ENCODE peak calls at places on chromosomes 11 and 22, in five cellular contexts. J, U, K, M and H are unnamed samples.

GRCh38 chr11:100240051-100240450 is 447.0 kb upstream of the ARHGAP42 start:
- DNase-seq in J (no peak), U (no peak), K (no peak), M (no peak), H (no peak)

GRCh38 chr22:39303892-39304671 is 15.3 kb downstream of the RPL3 start:
- DNase-seq in J (no peak), U (no peak), K (no peak), M (no peak), H (no peak)

GRCh38 chr11:34499719-34500505 is 13.7 kb downstream of the ELF5 start:
- DNase-seq in J (no peak), U (no peak), K (no peak), M (no peak), H (no peak)

GRCh38 chr11:133955091-133955846 is 1.5 kb downstream of the IGSF9B start:
- DNase-seq in J (no peak), U (no peak), K (no peak), M (no peak), H (peak)

GRCh38 chr11:4551346-4551979 is 6.5 kb downstream of the OR52M1 start:
- DNase-seq in J (no peak), U (no peak), K (peak), M (no peak), H (no peak)

GRCh38 chr11:69511358-69512015 is 30.0 kb downstream of the LINC01488 start:
- DNase-seq in J (no peak), U (no peak), K (no peak), M (peak), H (no peak)

GRCh38 chr11:109085708-109086373 is 336.1 kb upstream of the C11orf87 start:
- DNase-seq in J (no peak), U (no peak), K (no peak), M (no peak), H (no peak)

GRCh38 chr11:73585834-73586575 is 11.9 kb downstream of the FAM168A start:
- DNase-seq in J (no peak), U (no peak), K (peak), M (no peak), H (no peak)

GRCh38 chr11:105177658-105178057 is 38.1 kb upstream of the CARD18 start:
- DNase-seq in J (no peak), U (no peak), K (peak), M (no peak), H (no peak)

GRCh38 chr11:130580372-130580771 is 131.9 kb downstream of the ADAMTS15 start:
- DNase-seq in J (no peak), U (no peak), K (peak), M (no peak), H (no peak)

GRCh38 chr11:88174627-88175003 is 628 bp downstream of the RAB38 start:
- DNase-seq in J (peak), U (peak), K (peak), M (peak), H (peak)

GRCh38 chr22:45170001-45170466 is 6.3 kb downstream of the NUP50 start:
- DNase-seq in J (no peak), U (no peak), K (no peak), M (no peak), H (no peak)

GRCh38 chr11:46673713-46674462 is 26.5 kb downstream of the ARHGAP1 start:
- DNase-seq in J (no peak), U (no peak), K (no peak), M (no peak), H (no peak)

GRCh38 chr11:129815596-129816461 is at the start of gene TMEM45B:
- DNase-seq in J (no peak), U (no peak), K (no peak), M (peak), H (no peak)

GRCh38 chr11:4180441-4181183 is 86.0 kb downstream of the RRM1 start:
- DNase-seq in J (no peak), U (no peak), K (no peak), M (no peak), H (no peak)

GRCh38 chr11:2933376-2934056 is 4.3 kb upstream of the PHLDA2 start:
- DNase-seq in J (no peak), U (peak), K (no peak), M (peak), H (peak)

GRCh38 chr11:133720951-133721350 is 124.4 kb downstream of the SPATA19 start:
- DNase-seq in J (no peak), U (no peak), K (no peak), M (no peak), H (no peak)

GRCh38 chr11:23041104-23041503 is 180.8 kb upstream of the CCDC179 start:
- DNase-seq in J (no peak), U (no peak), K (no peak), M (no peak), H (no peak)

GRCh38 chr11:46381836-46382643 is 571 bp downstream of the MDK start:
- DNase-seq in J (no peak), U (no peak), K (no peak), M (no peak), H (no peak)

GRCh38 chr11:125494601-125494986 is 1.5 kb downstream of the FEZ1 start:
- DNase-seq in J (no peak), U (no peak), K (no peak), M (no peak), H (no peak)

GRCh38 chr11:116078101-116078561 is 573.9 kb upstream of the CADM1 start:
- DNase-seq in J (peak), U (no peak), K (no peak), M (no peak), H (no peak)

GRCh38 chr11:92227233-92227593 is 2.6 kb downstream of the FAT3 start:
- DNase-seq in J (no peak), U (no peak), K (no peak), M (no peak), H (no peak)

GRCh38 chr22:39478461-39478860 is 21.6 kb downstream of the MGAT3 start:
- DNase-seq in J (no peak), U (no peak), K (no peak), M (no peak), H (no peak)

GRCh38 chr22:18042685-18043084 is 18.3 kb upstream of the MICAL3 start:
- DNase-seq in J (no peak), U (no peak), K (no peak), M (no peak), H (no peak)

GRCh38 chr22:19940536-19941364 is 822 bp upstream of the COMT start:
- DNase-seq in J (no peak), U (no peak), K (no peak), M (peak), H (no peak)

GRCh38 chr11:59173080-59173963 is 1.4 kb downstream of the DTX4 start:
- DNase-seq in J (no peak), U (no peak), K (no peak), M (peak), H (no peak)

GRCh38 chr11:118921121-118921928 is 4.4 kb downstream of the BCL9L start:
- DNase-seq in J (no peak), U (peak), K (peak), M (peak), H (peak)

GRCh38 chr11:131311746-131312145 is 58.7 kb upstream of the NTM start:
- DNase-seq in J (no peak), U (no peak), K (no peak), M (no peak), H (no peak)

GRCh38 chr22:45991108-45991507 is 14.1 kb upstream of the WNT7B start:
- DNase-seq in J (no peak), U (no peak), K (no peak), M (no peak), H (no peak)

GRCh38 chr11:47393163-47394049 is 15.0 kb upstream of the SLC39A13 start:
- DNase-seq in J (no peak), U (no peak), K (peak), M (peak), H (no peak)

GRCh38 chr22:39617761-39618757 is 47.5 kb downstream of the CACNA1I start:
- DNase-seq in J (no peak), U (no peak), K (no peak), M (no peak), H (no peak)

GRCh38 chr11:88402192-88402715 is 64.7 kb upstream of the CTSC start:
- DNase-seq in J (no peak), U (no peak), K (peak), M (no peak), H (no peak)

GRCh38 chr11:57335343-57336110 is at the start of gene SSRP1:
- DNase-seq in J (peak), U (peak), K (peak), M (peak), H (peak)
- TF ChIP-seq CTCF in J (peak), U (no peak), K (no peak), M (no peak), H (no peak)

GRCh38 chr22:30210235-30210831 is 36.2 kb downstream of the LIF start:
- DNase-seq in J (no peak), U (no peak), K (peak), M (no peak), H (no peak)
- H3K27ac ChIP-seq in J (no peak), U (no peak), K (peak), M (peak), H (peak)

GRCh38 chr11:71252782-71253730 is 679 bp upstream of the SHANK2 start:
- DNase-seq in J (no peak), U (no peak), K (peak), M (peak), H (no peak)
- H3K4me3 ChIP-seq in J (no peak), U (peak), K (peak), M (peak), H (peak)

DNA sequence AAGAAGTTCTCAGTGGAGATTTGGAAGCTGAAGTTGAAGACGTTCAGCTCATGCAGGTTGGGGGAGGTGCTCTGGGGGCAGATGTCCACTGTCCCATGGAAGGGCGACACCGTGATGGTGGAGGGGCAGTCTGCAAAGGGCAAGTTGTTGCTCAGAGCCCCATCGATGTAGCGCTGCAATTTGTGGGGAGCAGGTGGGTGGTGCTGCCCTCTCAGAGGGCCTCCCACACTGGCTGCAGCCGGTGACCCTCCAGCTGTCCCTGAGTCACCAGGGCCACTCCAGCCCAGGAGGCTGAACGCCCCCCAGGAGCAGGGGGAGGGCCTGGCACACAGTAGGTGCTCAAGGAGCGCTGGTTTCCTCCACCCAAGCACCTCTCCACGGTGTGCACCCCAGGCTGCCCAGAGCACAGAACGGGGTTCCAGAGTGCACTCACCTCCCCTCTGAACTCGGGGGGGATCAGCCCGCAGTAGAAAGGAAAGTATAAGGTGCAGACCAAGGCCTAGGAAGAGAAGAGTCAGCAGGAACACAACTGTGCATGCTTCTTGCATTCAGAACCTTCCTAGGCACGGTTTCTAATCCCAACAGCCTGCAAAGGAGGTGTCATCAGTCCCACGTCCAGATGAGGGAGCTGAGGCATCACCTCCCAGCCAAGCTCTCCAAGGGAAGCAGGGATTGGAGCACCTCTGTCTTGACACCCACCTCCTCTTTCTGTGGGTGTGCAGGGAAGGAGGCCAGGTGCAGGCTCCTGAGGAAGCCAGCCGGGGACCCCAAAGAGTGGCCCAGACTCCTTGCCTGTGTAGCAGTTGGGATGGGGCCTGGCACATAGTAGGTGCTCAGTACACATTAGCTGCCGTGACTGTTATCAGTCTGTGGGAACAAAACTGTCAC is 2.2 kb downstream of the PNPLA5 start:
- DNase-seq in J (no peak), U (no peak), K (no peak), M (no peak), H (no peak)
- TF ChIP-seq CTCF in J (no peak), U (no peak), K (peak), M (no peak), H (no peak)

DNA sequence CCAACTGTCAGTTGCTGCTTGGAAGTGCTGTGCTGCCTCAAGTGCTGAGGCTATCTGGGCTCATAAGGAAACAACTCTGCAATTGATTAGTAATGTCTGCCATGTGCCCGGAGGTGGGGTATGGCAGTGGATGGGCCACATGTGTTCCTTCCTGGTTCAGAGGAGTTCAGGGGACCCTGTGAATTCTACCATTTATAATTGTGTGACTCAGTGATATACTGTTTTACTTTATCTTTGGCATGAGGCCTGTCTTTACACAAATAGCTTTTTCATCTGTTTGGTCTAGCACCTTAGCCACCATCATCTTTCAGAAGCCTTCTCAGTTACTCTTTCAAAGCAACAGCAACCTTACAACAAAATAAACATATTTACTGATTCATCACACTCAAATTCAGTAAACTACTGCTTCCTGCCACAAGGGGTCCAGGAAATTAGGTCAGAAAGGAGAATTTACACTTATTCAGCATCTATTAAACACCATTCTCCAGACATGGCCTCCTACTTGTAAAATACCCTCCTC is 20.9 kb downstream of the DKK3 start:
- DNase-seq in J (peak), U (no peak), K (peak), M (no peak), H (no peak)
- H3K27ac ChIP-seq in J (no peak), U (no peak), K (peak), M (no peak), H (peak)

GRCh38 chr11:67119577-67120391 is 721 bp downstream of the KDM2A start:
- DNase-seq in J (peak), U (no peak), K (no peak), M (peak), H (no peak)

GRCh38 chr11:67118801-67119576 is at the start of gene KDM2A:
- DNase-seq in J (peak), U (peak), K (peak), M (peak), H (peak)

GRCh38 chr11:67120456-67120855 is 1.4 kb downstream of the KDM2A start:
- DNase-seq in J (no peak), U (no peak), K (no peak), M (no peak), H (no peak)

GRCh38 chr11:67118059-67118766 is 850 bp upstream of the KDM2A start:
- DNase-seq in J (peak), U (no peak), K (no peak), M (peak), H (no peak)

GRCh38 chr11:67120881-67121710 is 2.0 kb downstream of the KDM2A start:
- DNase-seq in J (peak), U (no peak), K (peak), M (no peak), H (no peak)
- H3K4me3 ChIP-seq in J (peak), U (peak), K (peak), M (peak), H (peak)

DNA sequence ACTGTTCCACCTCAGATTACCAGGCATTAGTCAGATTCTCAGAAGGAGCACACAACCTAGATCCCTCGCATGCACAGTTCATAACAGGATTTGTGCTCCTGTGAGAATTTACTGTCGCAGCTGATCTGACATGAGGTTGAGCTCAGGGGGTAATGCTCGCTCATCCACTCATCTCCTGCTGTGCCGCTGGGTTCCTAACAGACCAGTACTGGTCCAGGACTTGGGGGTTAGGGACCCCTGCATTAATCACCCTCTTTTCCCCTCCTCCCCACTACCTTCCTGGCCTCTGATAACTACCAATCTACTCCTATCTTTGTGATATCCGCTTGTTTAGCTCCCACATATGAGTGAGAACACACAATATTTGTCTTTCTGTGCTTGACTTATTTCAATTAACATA is 83.5 kb upstream of the FSHB start:
- DNase-seq in J (no peak), U (no peak), K (no peak), M (no peak), H (no peak)
- TF ChIP-seq CTCF in J (no peak), U (no peak), K (no peak), M (no peak), H (no peak)

DNA sequence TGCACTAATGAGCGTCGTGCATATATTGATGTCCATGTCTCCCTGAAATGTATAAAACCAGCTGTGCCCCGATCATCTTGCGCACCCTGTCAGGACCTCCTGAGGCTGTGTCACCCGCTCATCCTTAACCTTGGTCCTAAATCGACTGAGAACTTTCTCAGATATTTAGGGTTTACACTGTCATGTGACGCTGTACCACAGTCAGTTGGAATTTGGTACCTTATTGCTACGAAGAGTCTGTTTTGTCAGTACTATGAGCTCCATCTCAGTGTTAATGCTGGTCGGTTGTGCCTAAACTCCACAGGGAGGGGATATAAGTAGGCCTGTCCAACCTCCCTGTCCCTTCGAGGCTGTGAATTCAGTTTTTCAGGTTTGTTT is 1.8 kb upstream of the IFITM2 start:
- DNase-seq in J (no peak), U (no peak), K (no peak), M (no peak), H (no peak)
- H3K27ac ChIP-seq in J (no peak), U (peak), K (no peak), M (peak), H (no peak)